ENCODE peak calls at places on chromosomes 12 and 14, in eight cellular contexts. One of them, this sample, is unnamed.

GRCh38 chr12:111344254-111344875 is 24.5 kb downstream of the PHETA1 start:
- DNase-seq in astrocyte: no peak
- DNase-seq in neural progenitor cell: no peak
- DNase-seq in GM23338: no peak
- DNase-seq in AG09309: no peak
- DNase-seq in AG04450: no peak
- DNase-seq in transverse colon: no peak
- DNase-seq in foreskin fibroblast: no peak
- DNase-seq in this sample: no peak

GRCh38 chr12:59548930-59549329 is 46.9 kb upstream of the SLC16A7 start:
- DNase-seq in foreskin fibroblast: no peak
- DNase-seq in AG04450: no peak
- DNase-seq in GM23338: peak
- DNase-seq in AG09309: no peak
- DNase-seq in transverse colon: no peak
- DNase-seq in neural progenitor cell: peak
- DNase-seq in astrocyte: no peak
- DNase-seq in this sample: no peak

GRCh38 chr12:8026282-8026637 is 6.3 kb upstream of the FOXJ2 start:
- DNase-seq in AG04450: no peak
- DNase-seq in astrocyte: no peak
- DNase-seq in foreskin fibroblast: no peak
- DNase-seq in neural progenitor cell: no peak
- DNase-seq in AG09309: no peak
- DNase-seq in transverse colon: no peak
- DNase-seq in GM23338: no peak
- DNase-seq in this sample: no peak

GRCh38 chr12:56158926-56159461 is 835 bp downstream of the MYL6 start:
- DNase-seq in GM23338: peak
- DNase-seq in neural progenitor cell: peak
- DNase-seq in AG04450: peak
- DNase-seq in transverse colon: peak
- DNase-seq in foreskin fibroblast: peak
- DNase-seq in AG09309: peak
- DNase-seq in astrocyte: peak
- DNase-seq in this sample: peak

GRCh38 chr12:68180792-68181744 is 21.5 kb upstream of the IFNG start:
- DNase-seq in neural progenitor cell: no peak
- DNase-seq in foreskin fibroblast: no peak
- DNase-seq in transverse colon: no peak
- DNase-seq in AG04450: no peak
- DNase-seq in AG09309: no peak
- DNase-seq in GM23338: no peak
- DNase-seq in astrocyte: peak
- DNase-seq in this sample: no peak

GRCh38 chr12:113601656-113602263 is 130.1 kb upstream of the LHX5 start:
- DNase-seq in GM23338: peak
- DNase-seq in AG09309: no peak
- DNase-seq in transverse colon: no peak
- DNase-seq in neural progenitor cell: peak
- DNase-seq in astrocyte: no peak
- DNase-seq in AG04450: no peak
- DNase-seq in foreskin fibroblast: no peak
- DNase-seq in this sample: no peak

GRCh38 chr14:71725802-71726638 is 206.2 kb upstream of the RGS6 start:
- DNase-seq in GM23338: no peak
- DNase-seq in AG09309: no peak
- DNase-seq in astrocyte: peak
- DNase-seq in neural progenitor cell: no peak
- DNase-seq in AG04450: no peak
- DNase-seq in transverse colon: no peak
- DNase-seq in foreskin fibroblast: peak
- DNase-seq in this sample: no peak

GRCh38 chr12:59808317-59808910 is 212.6 kb downstream of the SLC16A7 start:
- DNase-seq in GM23338: peak
- DNase-seq in neural progenitor cell: peak
- DNase-seq in AG04450: no peak
- DNase-seq in astrocyte: peak
- DNase-seq in AG09309: no peak
- DNase-seq in transverse colon: no peak
- DNase-seq in foreskin fibroblast: peak
- DNase-seq in this sample: peak

GRCh38 chr12:83042441-83043215 is 355.9 kb downstream of the TMTC2 start:
- DNase-seq in astrocyte: peak
- DNase-seq in transverse colon: no peak
- DNase-seq in GM23338: peak
- DNase-seq in neural progenitor cell: peak
- DNase-seq in AG09309: no peak
- DNase-seq in foreskin fibroblast: peak
- DNase-seq in AG04450: no peak
- DNase-seq in this sample: no peak

GRCh38 chr14:55974046-55974582 is 144.1 kb upstream of the PELI2 start:
- DNase-seq in astrocyte: peak
- DNase-seq in transverse colon: no peak
- DNase-seq in AG09309: no peak
- DNase-seq in AG04450: no peak
- DNase-seq in neural progenitor cell: no peak
- DNase-seq in foreskin fibroblast: no peak
- DNase-seq in GM23338: no peak
- DNase-seq in this sample: no peak

GRCh38 chr14:90774316-90774715 is 41.9 kb downstream of the TTC7B start:
- DNase-seq in AG04450: no peak
- DNase-seq in foreskin fibroblast: no peak
- DNase-seq in GM23338: no peak
- DNase-seq in astrocyte: no peak
- DNase-seq in transverse colon: no peak
- DNase-seq in neural progenitor cell: no peak
- DNase-seq in AG09309: no peak
- DNase-seq in this sample: no peak

GRCh38 chr14:35341454-35342159 is 49.4 kb downstream of the PSMA6 start:
- DNase-seq in AG09309: peak
- DNase-seq in GM23338: peak
- DNase-seq in AG04450: peak
- DNase-seq in transverse colon: peak
- DNase-seq in astrocyte: peak
- DNase-seq in foreskin fibroblast: peak
- DNase-seq in neural progenitor cell: peak
- DNase-seq in this sample: no peak

GRCh38 chr12:114319422-114319821 is 86.5 kb downstream of the TBX5 start:
- DNase-seq in AG09309: peak
- DNase-seq in neural progenitor cell: no peak
- DNase-seq in foreskin fibroblast: peak
- DNase-seq in transverse colon: no peak
- DNase-seq in GM23338: no peak
- DNase-seq in astrocyte: peak
- DNase-seq in AG04450: no peak
- DNase-seq in this sample: no peak

GRCh38 chr14:103624860-103625259 is 4.2 kb upstream of the KLC1 start:
- DNase-seq in astrocyte: peak
- DNase-seq in transverse colon: peak
- DNase-seq in AG09309: no peak
- DNase-seq in neural progenitor cell: peak
- DNase-seq in GM23338: no peak
- DNase-seq in foreskin fibroblast: peak
- DNase-seq in AG04450: no peak
- DNase-seq in this sample: no peak

GRCh38 chr14:55957950-55958349 is 160.3 kb upstream of the PELI2 start:
- DNase-seq in AG09309: no peak
- DNase-seq in neural progenitor cell: peak
- DNase-seq in foreskin fibroblast: no peak
- DNase-seq in GM23338: peak
- DNase-seq in transverse colon: no peak
- DNase-seq in AG04450: no peak
- DNase-seq in astrocyte: peak
- DNase-seq in this sample: no peak

DNA sequence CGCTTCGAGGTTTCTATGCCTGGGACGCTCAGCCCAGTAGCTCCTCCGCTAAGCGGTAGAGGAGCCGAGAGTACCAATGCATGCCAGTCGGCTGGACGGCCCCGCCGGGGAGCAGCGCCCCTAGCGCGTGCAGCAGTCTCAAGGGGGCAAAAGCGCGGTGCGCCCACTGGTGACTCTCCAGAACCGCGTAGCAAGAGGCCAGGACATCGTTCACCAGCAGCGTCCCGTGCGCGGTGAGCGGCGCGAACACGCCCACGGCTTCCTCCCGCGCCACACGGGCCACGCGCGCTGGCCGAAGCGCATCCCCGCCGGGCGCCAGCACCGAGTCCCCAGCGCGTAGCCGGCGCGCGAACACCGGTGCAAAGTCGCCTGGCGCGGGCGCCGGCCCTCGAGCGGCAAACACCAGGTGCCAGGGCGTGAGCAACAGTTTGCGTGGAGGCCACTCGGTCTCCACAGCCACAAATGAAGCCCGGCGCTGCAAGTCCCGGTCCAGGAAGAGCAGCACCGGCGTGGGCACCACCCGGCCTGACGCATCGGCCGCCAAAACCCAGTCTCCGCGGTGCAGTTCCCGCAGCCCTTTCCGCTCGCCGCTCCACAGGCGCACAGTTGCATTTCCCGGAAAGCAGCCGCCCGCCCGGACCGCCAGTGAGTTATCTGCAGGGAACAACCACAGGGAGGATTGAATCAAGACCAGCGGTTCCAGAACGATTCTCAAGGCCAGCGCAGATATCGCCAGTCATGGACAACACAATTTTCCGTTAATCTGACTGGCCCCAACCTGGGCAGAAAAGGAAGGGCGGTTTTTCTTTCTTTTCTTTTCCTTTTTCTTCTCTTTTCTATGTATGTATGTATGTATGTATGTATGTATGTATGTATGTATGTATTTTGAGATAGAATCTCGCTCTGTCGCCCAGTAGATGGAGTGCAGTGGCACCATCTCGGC is 4.5 kb downstream of the DHH start:
- DNase-seq in neural progenitor cell: peak
- DNase-seq in AG04450: no peak
- DNase-seq in AG09309: no peak
- DNase-seq in astrocyte: peak
- DNase-seq in GM23338: peak
- DNase-seq in transverse colon: no peak
- DNase-seq in foreskin fibroblast: peak
- DNase-seq in this sample: no peak
- TF ChIP-seq CTCF in neural progenitor cell: peak
- TF ChIP-seq CTCF in AG04450: peak
- TF ChIP-seq CTCF in AG09309: peak
- TF ChIP-seq CTCF in astrocyte: peak
- TF ChIP-seq CTCF in GM23338: peak
- TF ChIP-seq CTCF in transverse colon: no peak
- TF ChIP-seq CTCF in foreskin fibroblast: peak
- TF ChIP-seq CTCF in this sample: peak

DNA sequence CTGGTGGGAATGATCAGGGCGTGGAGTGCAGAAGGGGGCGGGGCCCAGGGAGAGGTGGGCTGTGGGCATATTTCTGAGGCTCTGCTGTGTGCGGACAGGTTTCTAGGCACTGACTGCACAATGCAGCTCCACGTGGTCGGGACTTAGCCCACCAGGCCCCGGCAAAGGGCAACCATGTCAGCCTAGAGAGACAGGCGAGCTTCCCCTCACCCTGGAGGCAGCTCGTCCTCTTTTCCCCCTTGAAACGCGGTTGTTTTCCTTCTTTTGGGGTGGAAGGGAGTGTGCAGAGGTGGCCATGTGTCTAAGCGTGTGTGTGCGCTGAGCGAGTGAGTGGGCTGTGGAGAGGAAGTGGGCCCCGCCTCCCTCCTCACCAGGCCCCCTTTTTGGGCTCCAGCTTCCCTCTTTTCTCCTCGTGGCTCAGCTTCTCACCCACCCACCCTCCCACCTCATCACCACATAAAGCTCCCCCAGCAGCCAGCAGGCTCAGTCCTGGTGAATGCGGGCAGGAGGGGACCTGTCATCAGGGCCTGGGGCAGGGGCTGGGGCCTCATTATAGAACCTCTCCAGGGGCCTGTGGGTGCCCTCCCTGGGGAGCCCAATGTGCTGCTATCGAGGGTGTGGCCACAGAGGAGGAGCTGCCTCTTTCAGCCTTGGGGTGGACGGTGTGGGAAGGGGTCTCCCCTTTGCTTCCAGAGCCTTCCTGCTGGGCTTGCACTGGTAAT is 22.0 kb downstream of the LRTM2 start:
- DNase-seq in neural progenitor cell: no peak
- DNase-seq in astrocyte: no peak
- DNase-seq in foreskin fibroblast: no peak
- DNase-seq in AG04450: no peak
- DNase-seq in GM23338: no peak
- DNase-seq in AG09309: no peak
- DNase-seq in transverse colon: peak
- DNase-seq in this sample: no peak
- H3K4me3 ChIP-seq in neural progenitor cell: no peak
- H3K4me3 ChIP-seq in astrocyte: no peak
- H3K4me3 ChIP-seq in foreskin fibroblast: no peak
- H3K4me3 ChIP-seq in AG04450: no peak
- H3K4me3 ChIP-seq in GM23338: no peak
- H3K4me3 ChIP-seq in AG09309: no peak
- H3K4me3 ChIP-seq in transverse colon: no peak
- H3K4me3 ChIP-seq in this sample: no peak

GRCh38 chr12:3533703-3534386 is 42.8 kb downstream of the PRMT8 start:
- DNase-seq in AG09309: no peak
- DNase-seq in GM23338: no peak
- DNase-seq in transverse colon: peak
- DNase-seq in neural progenitor cell: peak
- DNase-seq in astrocyte: no peak
- DNase-seq in foreskin fibroblast: peak
- DNase-seq in AG04450: no peak
- DNase-seq in this sample: no peak
- TF ChIP-seq CTCF in AG09309: no peak
- TF ChIP-seq CTCF in GM23338: no peak
- TF ChIP-seq CTCF in transverse colon: no peak
- TF ChIP-seq CTCF in neural progenitor cell: no peak
- TF ChIP-seq CTCF in astrocyte: no peak
- TF ChIP-seq CTCF in foreskin fibroblast: no peak
- TF ChIP-seq CTCF in AG04450: no peak
- TF ChIP-seq CTCF in this sample: no peak

GRCh38 chr14:97116546-97116945 is 319.4 kb downstream of the VRK1 start:
- DNase-seq in AG09309: no peak
- DNase-seq in AG04450: no peak
- DNase-seq in astrocyte: no peak
- DNase-seq in neural progenitor cell: no peak
- DNase-seq in GM23338: no peak
- DNase-seq in foreskin fibroblast: no peak
- DNase-seq in transverse colon: no peak
- DNase-seq in this sample: no peak

GRCh38 chr14:97113339-97113738 is 316.2 kb downstream of the VRK1 start:
- DNase-seq in foreskin fibroblast: no peak
- DNase-seq in AG04450: no peak
- DNase-seq in GM23338: no peak
- DNase-seq in neural progenitor cell: no peak
- DNase-seq in transverse colon: no peak
- DNase-seq in AG09309: no peak
- DNase-seq in astrocyte: no peak
- DNase-seq in this sample: no peak

GRCh38 chr14:97120204-97121120 is 323.3 kb downstream of the VRK1 start:
- DNase-seq in astrocyte: no peak
- DNase-seq in AG04450: no peak
- DNase-seq in AG09309: no peak
- DNase-seq in foreskin fibroblast: no peak
- DNase-seq in neural progenitor cell: no peak
- DNase-seq in transverse colon: no peak
- DNase-seq in GM23338: no peak
- DNase-seq in this sample: no peak

DNA sequence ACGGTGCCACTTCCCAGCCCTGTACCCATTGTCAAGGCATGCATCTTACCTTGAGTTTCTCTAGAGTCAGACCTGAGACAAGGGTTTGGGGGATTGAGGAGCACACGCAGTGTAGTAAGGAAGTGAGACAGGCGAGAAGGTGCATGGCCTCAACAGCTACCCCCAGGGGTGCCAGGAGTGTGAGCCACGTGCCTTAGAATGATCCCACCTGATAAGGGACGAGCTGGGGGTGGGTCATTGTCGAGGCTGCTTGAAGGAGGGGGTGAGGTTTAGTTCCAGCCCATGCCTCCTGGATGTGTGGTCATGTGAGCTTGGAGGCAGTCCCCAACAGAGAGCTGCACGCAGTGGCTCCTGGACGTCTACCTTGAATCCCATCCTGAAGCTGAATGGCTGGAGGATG is 320.5 kb downstream of the VRK1 start:
- DNase-seq in GM23338: no peak
- DNase-seq in transverse colon: no peak
- DNase-seq in foreskin fibroblast: no peak
- DNase-seq in AG04450: no peak
- DNase-seq in neural progenitor cell: no peak
- DNase-seq in astrocyte: no peak
- DNase-seq in AG09309: no peak
- DNase-seq in this sample: no peak
- H3K4me3 ChIP-seq in GM23338: no peak
- H3K4me3 ChIP-seq in transverse colon: no peak
- H3K4me3 ChIP-seq in foreskin fibroblast: no peak
- H3K4me3 ChIP-seq in AG04450: no peak
- H3K4me3 ChIP-seq in neural progenitor cell: no peak
- H3K4me3 ChIP-seq in astrocyte: no peak
- H3K4me3 ChIP-seq in AG09309: no peak
- H3K4me3 ChIP-seq in this sample: no peak